ENCODE peak calls at places on chromosomes 11 and 22, in six cellular contexts. E, W, U, K, T and I are unnamed samples.
A peak's percentile ranks its signal among the peaks of the same experiment; 100 is the strongest.

GRCh38 chr11:77287615-77288273 is 13.7 kb downstream of the GDPD4 start:
- DNase-seq in U (no peak), E (no peak), K (no peak), W (no peak), T (no peak), I (no peak)

GRCh38 chr11:122242731-122243130 is 126.7 kb upstream of the BLID start:
- DNase-seq in U (no peak), E (no peak), T (no peak), W (no peak), K (no peak), I (peak; percentile 67)

GRCh38 chr22:26842103-26842502 is 184.7 kb downstream of the MIAT start:
- DNase-seq in K (no peak), E (no peak), U (no peak), W (no peak), T (no peak), I (no peak)

GRCh38 chr22:49760280-49760629 is 67.4 kb downstream of the BRD1 start:
- DNase-seq in T (no peak), W (no peak), K (no peak), E (no peak), U (peak; percentile 40), I (no peak)

GRCh38 chr11:128508785-128509518 is 78.4 kb downstream of the ETS1 start:
- DNase-seq in E (no peak), K (no peak), U (no peak), T (no peak), W (no peak), I (no peak)

GRCh38 chr11:7473702-7474101 is 11.6 kb upstream of the OLFML1 start:
- DNase-seq in W (no peak), K (no peak), E (no peak), T (no peak), U (peak; percentile 40), I (no peak)

GRCh38 chr11:89175796-89176195 is 1.9 kb upstream of the TYR start:
- DNase-seq in T (no peak), U (no peak), W (no peak), E (no peak), K (no peak), I (no peak)

GRCh38 chr11:122344281-122344680 is 228.3 kb upstream of the BLID start:
- DNase-seq in T (no peak), U (no peak), E (peak; percentile 10), K (no peak), W (no peak), I (no peak)

GRCh38 chr11:78327945-78328344 is 89.7 kb downstream of the GAB2 start:
- DNase-seq in K (no peak), E (no peak), W (no peak), U (no peak), T (no peak), I (no peak)

GRCh38 chr11:16015736-16016135 is 340.6 kb downstream of the SOX6 start:
- DNase-seq in K (no peak), E (no peak), T (no peak), W (no peak), U (no peak), I (no peak)

GRCh38 chr22:27152033-27152432 is 494.6 kb downstream of the MIAT start:
- DNase-seq in E (no peak), T (no peak), W (no peak), K (no peak), U (no peak), I (no peak)

GRCh38 chr11:61791737-61792309 is 576 bp downstream of the TMEM258 start:
- DNase-seq in T (peak; percentile 83), K (peak; percentile 58), U (no peak), E (peak; percentile 85), W (no peak), I (peak; percentile 55)

GRCh38 chr22:47458348-47458747 is 695.9 kb downstream of the TBC1D22A start:
- DNase-seq in U (no peak), W (no peak), E (no peak), K (no peak), T (no peak), I (no peak)

GRCh38 chr11:65814131-65814959 is 19.4 kb upstream of the SNX32 start:
- DNase-seq in W (no peak), E (no peak), T (no peak), K (no peak), U (no peak), I (no peak)

GRCh38 chr11:8692417-8692816 is 9.8 kb downstream of the RPL27A start:
- DNase-seq in U (no peak), W (no peak), K (no peak), E (no peak), T (no peak), I (no peak)

GRCh38 chr11:57781529-57781943 is 19.9 kb downstream of the CTNND1 start:
- DNase-seq in K (peak; percentile 38), E (no peak), W (peak; percentile 68), T (no peak), U (no peak), I (no peak)

GRCh38 chr11:47378011-47378835 is at the start of gene SPI1:
- DNase-seq in K (peak; percentile 90), U (peak; percentile 41), T (no peak), W (no peak), E (peak; percentile 43), I (no peak)

GRCh38 chr11:65859812-65860277 is 388 bp upstream of the MUS81 start:
- DNase-seq in T (no peak), E (no peak), U (no peak), W (no peak), K (no peak), I (no peak)

GRCh38 chr11:57407010-57407409 is 16.6 kb upstream of the PRG2 start:
- DNase-seq in U (no peak), K (no peak), W (no peak), T (no peak), E (no peak), I (no peak)

GRCh38 chr22:40436460-40437431 is 66.4 kb downstream of the SGSM3 start:
- DNase-seq in K (peak; percentile 64), E (peak; percentile 39), T (peak; percentile 41), U (peak; percentile 88), W (no peak), I (peak; percentile 87)

GRCh38 chr22:30943368-30943767 is 25.2 kb downstream of the MORC2 start:
- DNase-seq in W (no peak), K (no peak), E (no peak), T (no peak), U (no peak), I (peak; percentile 9)

GRCh38 chr11:128929991-128930390 is 12.7 kb downstream of the TP53AIP1 start:
- DNase-seq in T (no peak), W (no peak), K (no peak), E (no peak), U (no peak), I (no peak)

GRCh38 chr11:61682093-61682732 is 2.0 kb downstream of the DAGLA start:
- DNase-seq in T (peak; percentile 99), K (no peak), U (no peak), E (peak; percentile 25), W (no peak), I (no peak)

GRCh38 chr22:40975346-40975745 is 24.2 kb downstream of the RBX1 start:
- DNase-seq in K (no peak), U (no peak), W (no peak), T (no peak), E (no peak), I (no peak)

GRCh38 chr22:19717691-19718254 is 3.5 kb downstream of the SEPTIN5 start:
- DNase-seq in U (no peak), E (peak; percentile 97), W (peak; percentile 92), K (no peak), T (no peak), I (peak; percentile 72)

GRCh38 chr11:12478743-12479142 is 101.4 kb downstream of the PARVA start:
- DNase-seq in W (no peak), E (no peak), K (no peak), T (peak; percentile 19), U (no peak), I (no peak)

GRCh38 chr11:69841859-69842698 is 22.9 kb upstream of the FGF3 start:
- DNase-seq in T (no peak), E (no peak), K (peak; percentile 60), W (peak; percentile 63), U (no peak), I (no peak)

GRCh38 chr11:79419120-79419519 is 21.7 kb downstream of the TENM4 start:
- DNase-seq in T (peak; percentile 7), W (no peak), K (no peak), E (no peak), U (no peak), I (no peak)
- TF ChIP-seq GABPA in T (no peak), W (no peak), K (no peak), E (no peak), U (no peak), I (no peak)

GRCh38 chr11:14036495-14036894 is 74.0 kb downstream of the SPON1 start:
- DNase-seq in U (no peak), E (no peak), T (no peak), K (no peak), W (no peak), I (no peak)
- TF ChIP-seq POLR2AphosphoS5 in U (no peak), E (no peak), T (no peak), K (no peak), W (no peak), I (no peak)

DNA sequence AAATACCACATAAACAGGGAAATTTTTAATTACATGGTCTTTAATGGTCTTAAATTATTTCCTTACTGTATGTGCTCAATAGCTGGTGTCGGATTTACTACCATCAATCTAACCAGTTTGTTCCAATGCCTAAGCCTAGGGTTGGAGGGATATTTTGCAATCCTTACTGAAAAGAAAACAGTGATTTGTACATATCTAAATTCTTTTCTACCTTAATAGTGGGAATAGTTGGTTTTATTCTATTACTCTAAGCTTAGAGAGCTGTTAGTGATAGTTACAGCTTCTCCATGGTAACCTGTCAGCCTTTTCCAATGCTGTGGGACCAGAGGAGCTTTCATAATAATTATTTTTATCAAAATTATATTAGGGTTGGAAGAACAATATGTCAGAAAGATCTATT is 261.7 kb upstream of the PITPNB start:
- DNase-seq in K (no peak), U (no peak), T (no peak), E (no peak), W (no peak), I (no peak)
- TF ChIP-seq GABPA in K (no peak), U (no peak), T (no peak), E (no peak), W (no peak), I (no peak)

GRCh38 chr11:110991621-110992355 is 253.7 kb upstream of the POU2AF2 start:
- DNase-seq in U (no peak), E (no peak), K (no peak), T (no peak), W (no peak), I (no peak)
- TF ChIP-seq POLR2AphosphoS5 in U (no peak), E (no peak), K (no peak), T (no peak), W (no peak), I (no peak)

DNA sequence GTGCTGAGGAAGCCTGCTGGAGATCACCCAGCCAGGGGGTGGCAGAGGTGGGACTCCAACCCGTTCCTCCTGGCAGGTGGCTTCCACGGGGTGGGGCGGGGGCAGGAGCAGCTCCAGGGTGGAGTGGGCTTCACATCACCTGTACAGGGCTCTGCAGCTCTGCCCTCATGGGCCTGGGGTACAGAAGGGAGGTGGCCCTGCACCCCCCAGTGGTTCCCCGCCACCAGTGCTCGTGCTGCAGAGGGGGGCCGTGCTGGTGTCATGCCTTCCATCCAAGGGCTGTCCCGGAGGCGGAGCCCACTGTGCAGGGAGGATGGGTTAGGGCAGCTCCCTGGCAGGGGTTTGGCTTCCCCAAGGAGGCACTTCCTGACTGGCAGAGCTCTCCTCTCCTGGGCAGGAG is 76.4 kb upstream of the SHISAL1 start:
- DNase-seq in K (no peak), U (no peak), W (no peak), E (no peak), T (no peak), I (no peak)
- TF ChIP-seq GABPA in K (no peak), U (no peak), W (no peak), E (no peak), T (no peak), I (no peak)